ENCODE peak calls at places on chromosomes 4 and X, in nine cellular contexts. G, Q, J, S, N, O, U, L and X are unnamed samples.

GRCh38 chrX:73850124-73851013 is 287.4 kb downstream of the CHIC1 start:
- DNase-seq in J (no peak), N (peak), Q (peak), L (no peak), G (no peak), U (peak), O (no peak), S (no peak), X (no peak)

GRCh38 chr4:2946812-2947600 is 16.2 kb downstream of the NOP14 start:
- DNase-seq in S (no peak), J (no peak), N (no peak), Q (no peak), G (no peak), L (peak), U (no peak), O (no peak), X (no peak)

GRCh38 chr4:67918428-67918827 is 34.6 kb upstream of the TMPRSS11D start:
- DNase-seq in G (no peak), S (no peak), O (no peak), L (no peak), J (no peak), N (peak), U (no peak), Q (no peak), X (no peak)

GRCh38 chr4:94978904-94979303 is 221.1 kb downstream of the BMPR1B start:
- DNase-seq in J (no peak), L (no peak), Q (peak), S (no peak), G (no peak), N (peak), O (no peak), U (no peak), X (no peak)

GRCh38 chr4:125704726-125705125 is 390.0 kb downstream of the FAT4 start:
- DNase-seq in N (peak), U (no peak), G (no peak), Q (peak), J (no peak), O (no peak), S (no peak), L (no peak), X (no peak)

GRCh38 chrX:19085975-19086772 is 36.1 kb downstream of the ADGRG2 start:
- DNase-seq in Q (no peak), L (no peak), G (no peak), S (no peak), N (no peak), J (no peak), O (no peak), U (no peak), X (no peak)

GRCh38 chr4:33850503-33850902 is 2393.8 kb downstream of the ARAP2 start:
- DNase-seq in J (no peak), O (no peak), Q (no peak), S (no peak), U (peak), L (no peak), G (no peak), N (no peak), X (no peak)

GRCh38 chr4:79042079-79042674 is 102.9 kb upstream of the PAQR3 start:
- DNase-seq in S (no peak), O (no peak), J (no peak), G (no peak), Q (peak), U (no peak), L (no peak), N (peak), X (no peak)

GRCh38 chr4:155656025-155656424 is 10.6 kb upstream of the GUCY1A1 start:
- DNase-seq in S (no peak), O (no peak), Q (no peak), U (no peak), L (no peak), J (no peak), G (no peak), N (no peak), X (no peak)

GRCh38 chrX:110966839-110967238 is 129.2 kb upstream of the PAK3 start:
- DNase-seq in G (no peak), L (no peak), S (no peak), Q (no peak), U (no peak), O (no peak), J (no peak), N (peak), X (no peak)

GRCh38 chr4:37453361-37454262 is 209.1 kb downstream of the NWD2 start:
- DNase-seq in O (peak), J (peak), Q (no peak), S (peak), G (peak), L (peak), N (peak), U (peak), X (no peak)